ENCODE peak calls at places on chromosomes 3 and 15, in five cellular contexts. O, Z, T, B and F are unnamed samples.
A peak's percentile ranks its signal among the peaks of the same experiment; 100 is the strongest.

GRCh38 chr3:128383316-128384235 is 83.1 kb downstream of the DNAJB8 start:
- DNase-seq in O (no peak), Z (no peak), T (peak; percentile 91), B (peak; percentile 38), F (no peak)

GRCh38 chr15:68389936-68390790 is 41.8 kb downstream of the ITGA11 start:
- DNase-seq in O (no peak), Z (no peak), T (no peak), B (no peak), F (no peak)

GRCh38 chr3:185729335-185729715 is 95.5 kb downstream of the IGF2BP2 start:
- DNase-seq in O (no peak), Z (no peak), T (no peak), B (no peak), F (no peak)

GRCh38 chr15:60320365-60320764 is 77.4 kb downstream of the ANXA2 start:
- DNase-seq in O (no peak), Z (no peak), T (no peak), B (no peak), F (no peak)

GRCh38 chr3:139934557-139935070 is 371 bp upstream of the CLSTN2 start:
- DNase-seq in O (peak; percentile 92), Z (peak; percentile 85), T (peak; percentile 89), B (no peak), F (no peak)

GRCh38 chr15:52658955-52659354 is 20.2 kb downstream of the ATOSA start:
- DNase-seq in O (no peak), Z (no peak), T (no peak), B (no peak), F (no peak)

GRCh38 chr15:34754171-34754580 is 622 bp downstream of the GJD2 start:
- DNase-seq in O (peak; percentile 39), Z (peak; percentile 23), T (peak; percentile 62), B (no peak), F (no peak)

GRCh38 chr15:69719527-69719926 is 266.9 kb downstream of the RPLP1 start:
- DNase-seq in O (no peak), Z (no peak), T (no peak), B (no peak), F (peak; percentile 18)

GRCh38 chr3:111593666-111594065 is 1.5 kb downstream of the ZBED2 start:
- DNase-seq in O (no peak), Z (no peak), T (no peak), B (no peak), F (no peak)

GRCh38 chr3:23650371-23651140 is 155.2 kb upstream of the UBE2E1 start:
- DNase-seq in O (no peak), Z (no peak), T (no peak), B (no peak), F (no peak)

GRCh38 chr15:65365229-65365628 is 12.6 kb downstream of the IGDCC3 start:
- DNase-seq in O (peak; percentile 75), Z (peak; percentile 44), T (no peak), B (no peak), F (no peak)

GRCh38 chr3:113662824-113663223 is 33.6 kb downstream of the USF3 start:
- DNase-seq in O (no peak), Z (no peak), T (no peak), B (no peak), F (no peak)

GRCh38 chr3:119408243-119408950 is 55.0 kb downstream of the TMEM39A start:
- DNase-seq in O (no peak), Z (no peak), T (no peak), B (no peak), F (no peak)

GRCh38 chr3:159340877-159341500 is 539.1 kb downstream of the MFSD1 start:
- DNase-seq in O (peak; percentile 48), Z (no peak), T (no peak), B (no peak), F (no peak)

GRCh38 chr3:114722530-114722929 is 424.6 kb downstream of the ZBTB20 start:
- DNase-seq in O (no peak), Z (no peak), T (no peak), B (no peak), F (no peak)

GRCh38 chr3:146818866-146819265 is 213.7 kb upstream of the PLSCR5 start:
- DNase-seq in O (no peak), Z (no peak), T (no peak), B (no peak), F (no peak)

GRCh38 chr3:67000006-67000405 is 1.9 kb downstream of the KBTBD8 start:
- DNase-seq in O (no peak), Z (no peak), T (no peak), B (no peak), F (peak; percentile 82)

GRCh38 chr3:17795733-17796132 is 53.3 kb upstream of the TBC1D5 start:
- DNase-seq in O (no peak), Z (no peak), T (no peak), B (no peak), F (no peak)

GRCh38 chr3:66405701-66406091 is 95.1 kb downstream of the LRIG1 start:
- DNase-seq in O (no peak), Z (no peak), T (no peak), B (no peak), F (no peak)

GRCh38 chr3:46454209-46454595 is 10.5 kb downstream of the LTF start:
- DNase-seq in O (no peak), Z (no peak), T (no peak), B (no peak), F (no peak)

GRCh38 chr3:117184574-117184973 is 475.0 kb downstream of the TUSC7 start:
- DNase-seq in O (no peak), Z (no peak), T (no peak), B (no peak), F (no peak)

GRCh38 chr15:39585871-39586301 is 5.0 kb downstream of the THBS1 start:
- DNase-seq in O (no peak), Z (no peak), T (no peak), B (no peak), F (no peak)

GRCh38 chr3:174862101-174862500 is 3.0 kb downstream of the NAALADL2 start:
- DNase-seq in O (peak; percentile 69), Z (peak; percentile 25), T (no peak), B (peak; percentile 51), F (no peak)

GRCh38 chr3:15606434-15606891 is 4.9 kb downstream of the BTD start:
- DNase-seq in O (no peak), Z (no peak), T (no peak), B (no peak), F (no peak)

GRCh38 chr3:187150599-187150998 is 11.3 kb upstream of the RPL39L start:
- DNase-seq in O (peak; percentile 58), Z (no peak), T (no peak), B (no peak), F (peak; percentile 64)

GRCh38 chr15:87347806-87348515 is 908.6 kb downstream of the NTRK3 start:
- DNase-seq in O (no peak), Z (no peak), T (no peak), B (no peak), F (no peak)

GRCh38 chr3:15458212-15458780 is 30.9 kb downstream of the EAF1 start:
- DNase-seq in O (no peak), Z (no peak), T (no peak), B (no peak), F (no peak)

GRCh38 chr3:45773044-45773443 is 23.3 kb downstream of the SLC6A20 start:
- DNase-seq in O (no peak), Z (no peak), T (no peak), B (no peak), F (no peak)

GRCh38 chr3:119809249-119810017 is 27.5 kb downstream of the NR1I2 start:
- DNase-seq in O (peak; percentile 73), Z (no peak), T (no peak), B (no peak), F (no peak)

GRCh38 chr3:13026534-13026933 is 46.7 kb downstream of the IQSEC1 start:
- DNase-seq in O (no peak), Z (no peak), T (no peak), B (no peak), F (no peak)

GRCh38 chr3:13023251-13024055 is 49.8 kb downstream of the IQSEC1 start:
- DNase-seq in O (no peak), Z (no peak), T (no peak), B (no peak), F (peak; percentile 37)

GRCh38 chr3:13024274-13024863 is 48.9 kb downstream of the IQSEC1 start:
- DNase-seq in O (no peak), Z (no peak), T (no peak), B (no peak), F (no peak)

GRCh38 chr3:13025778-13026518 is 47.3 kb downstream of the IQSEC1 start:
- DNase-seq in O (no peak), Z (no peak), T (no peak), B (no peak), F (no peak)

GRCh38 chr3:13025090-13025489 is 48.1 kb downstream of the IQSEC1 start:
- DNase-seq in O (no peak), Z (no peak), T (no peak), B (peak; percentile 4), F (no peak)
- TF ChIP-seq EZH2phosphoT487 in O (no peak), Z (no peak), T (no peak), B (no peak), F (no peak)

DNA sequence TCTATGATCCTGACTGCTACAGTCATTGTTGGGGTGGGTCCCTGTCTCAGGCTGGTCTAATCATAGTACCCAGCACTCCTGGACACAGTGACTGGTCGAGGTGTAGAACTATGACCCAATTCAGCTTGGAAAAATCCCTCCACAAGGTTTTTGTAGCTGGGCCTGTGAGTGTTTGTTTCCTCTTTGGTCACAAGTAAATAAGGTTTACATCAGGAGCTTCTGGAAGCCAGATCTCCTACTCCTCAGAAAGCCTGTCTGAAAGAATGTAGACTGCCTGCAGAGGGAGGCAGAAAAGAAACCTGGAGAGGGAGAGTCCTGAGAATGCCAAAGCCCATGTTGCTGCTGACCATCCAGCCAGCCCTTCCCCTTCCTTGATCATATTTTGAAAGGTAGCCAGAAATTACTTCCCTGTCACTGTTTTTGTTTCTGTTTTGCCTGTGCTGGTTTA is 123.2 kb downstream of the RAP2B start:
- DNase-seq in O (peak; percentile 51), Z (peak; percentile 29), T (no peak), B (no peak), F (no peak)
- TF ChIP-seq CTCF in O (no peak), Z (no peak), T (peak; percentile 8), B (no peak), F (no peak)

DNA sequence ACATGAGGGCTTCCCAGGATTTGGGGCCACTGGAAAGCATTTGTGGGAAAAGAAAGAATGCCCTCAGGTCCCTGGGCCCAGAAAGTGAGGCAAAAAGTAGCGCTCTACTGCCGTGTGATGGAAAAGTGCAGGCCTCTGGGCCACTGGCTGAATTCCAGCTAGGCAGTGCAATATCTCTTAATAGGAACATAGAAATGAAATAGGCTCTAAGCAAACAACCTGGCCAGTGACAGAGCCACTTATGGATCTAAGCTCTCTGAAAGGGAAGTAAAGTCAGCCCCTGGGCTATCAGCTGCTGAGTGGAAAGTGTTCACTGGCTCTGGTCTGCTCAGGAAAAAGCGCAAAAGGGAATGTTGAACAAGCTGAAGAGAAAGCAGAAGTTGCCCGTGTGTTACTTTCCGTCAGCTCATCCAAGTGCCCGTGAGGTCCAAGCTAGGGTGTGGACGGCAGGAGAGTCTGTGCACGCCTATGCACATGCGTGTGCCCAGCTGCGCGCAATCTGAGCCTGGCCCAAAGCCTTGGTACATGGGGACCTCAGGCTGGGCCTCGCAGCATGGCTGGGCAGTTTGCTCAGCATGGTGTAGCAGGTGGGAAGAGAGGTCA is 73.9 kb upstream of the RAD18 start:
- DNase-seq in O (no peak), Z (no peak), T (peak; percentile 51), B (no peak), F (no peak)
- TF ChIP-seq EZH2phosphoT487 in O (no peak), Z (no peak), T (no peak), B (no peak), F (no peak)

DNA sequence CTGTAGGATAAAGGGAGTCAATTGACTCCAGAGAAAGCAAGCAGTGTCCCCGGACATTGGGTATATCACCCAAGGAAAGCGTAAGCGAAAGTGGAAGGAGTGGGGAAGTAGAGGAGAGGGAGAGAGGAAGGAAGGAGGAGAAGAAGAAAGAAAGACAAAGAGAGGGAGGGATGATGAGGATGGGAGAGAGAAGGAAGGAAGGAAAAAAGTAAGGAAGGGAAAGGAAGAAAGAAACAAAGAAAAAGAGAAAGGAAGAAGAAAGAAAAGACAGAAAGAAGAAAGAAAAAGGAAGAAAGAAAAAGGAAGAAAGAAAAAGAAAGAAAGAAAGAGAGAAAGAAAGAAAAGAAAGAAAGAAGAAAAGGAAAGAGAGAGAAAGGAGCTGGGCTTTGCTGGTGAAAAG is 839 bp downstream of the DNASE1L3 start:
- DNase-seq in O (no peak), Z (no peak), T (no peak), B (no peak), F (no peak)
- TF ChIP-seq CTCF in O (no peak), Z (no peak), T (no peak), B (no peak), F (no peak)